ENCODE peak calls at places on chromosomes 1 and 21, in eight cellular contexts. V is activated CD4-positive, alpha-beta T cell treated with anti-CD3 and anti-CD28 coated beads for 24 hours; I is cardiac fibroblast; G is fibroblast of lung; M is fibroblast of pulmonary artery; B is NCI-H2081; E is activated CD8-positive, alpha-beta memory T cell treated with anti-CD3 and anti-CD28 coated beads for 1 hour; U is H7. N is an unnamed sample.

GRCh38 chr1:64543831-64544230 is 73.9 kb downstream of the CACHD1 start:
- DNase-seq in B (no peak), G (peak), E (no peak), I (no peak), U (no peak), V (no peak), M (no peak), N (no peak)

GRCh38 chr1:22184892-22185612 is 42.2 kb upstream of the WNT4 start:
- DNase-seq in G (peak), V (no peak), E (no peak), I (peak), U (peak), B (peak), M (peak), N (peak)

GRCh38 chr1:235579891-235580290 is 69.7 kb downstream of the GNG4 start:
- DNase-seq in I (no peak), B (no peak), V (no peak), G (no peak), E (no peak), M (no peak), U (no peak), N (no peak)

GRCh38 chr1:65001238-65001792 is 35.0 kb upstream of the JAK1 start:
- DNase-seq in M (peak), V (peak), E (peak), U (peak), I (peak), G (peak), B (no peak), N (peak)

GRCh38 chr1:28815533-28815932 is 3.6 kb downstream of the OPRD1 start:
- DNase-seq in G (no peak), I (no peak), M (no peak), B (no peak), U (peak), E (no peak), V (no peak), N (no peak)

GRCh38 chr1:116825735-116826438 is 71.7 kb downstream of the CD2 start:
- DNase-seq in M (no peak), B (peak), E (no peak), V (no peak), I (no peak), G (no peak), U (no peak), N (peak)

GRCh38 chr1:29033829-29034466 is 89.8 kb downstream of the TMEM200B start:
- DNase-seq in E (no peak), I (peak), B (peak), G (peak), U (peak), M (peak), V (no peak), N (peak)

GRCh38 chr1:19644761-19645543 is 841 bp downstream of the NBL1 start:
- DNase-seq in I (peak), M (no peak), E (no peak), U (peak), G (no peak), B (peak), V (peak), N (peak)

GRCh38 chr1:15226626-15227286 is 20.3 kb upstream of the FHAD1 start:
- DNase-seq in I (no peak), M (no peak), U (no peak), E (no peak), G (no peak), B (no peak), V (no peak), N (no peak)

GRCh38 chr1:160046494-160047115 is 14.8 kb upstream of the PIGM start:
- DNase-seq in E (no peak), I (peak), B (peak), V (no peak), M (peak), U (peak), G (peak), N (peak)

GRCh38 chr1:62439652-62440371 is 3.0 kb downstream of the USP1 start:
- DNase-seq in G (no peak), M (peak), V (no peak), U (no peak), B (no peak), E (no peak), I (peak), N (peak)

GRCh38 chr1:151547119-151547899 is 7.2 kb downstream of the TUFT1 start:
- DNase-seq in I (peak), G (peak), V (no peak), B (no peak), E (no peak), M (peak), U (peak), N (peak)

GRCh38 chr1:21669287-21670058 is at the start of gene RAP1GAP:
- DNase-seq in E (no peak), B (peak), M (no peak), V (no peak), G (no peak), U (peak), I (peak), N (peak)

GRCh38 chr1:186244825-186245224 is 130.2 kb downstream of the TPR start:
- DNase-seq in B (no peak), U (no peak), V (no peak), E (no peak), I (peak), G (no peak), M (peak), N (peak)

GRCh38 chr21:39386194-39386593 is 37.3 kb upstream of the HMGN1 start:
- DNase-seq in E (no peak), U (peak), G (no peak), B (no peak), I (peak), V (no peak), M (peak), N (no peak)

GRCh38 chr1:112866981-112867380 is 89.0 kb downstream of the SLC16A1 start:
- DNase-seq in U (no peak), V (no peak), M (no peak), G (peak), E (no peak), I (no peak), B (no peak), N (no peak)

GRCh38 chr1:15616704-15617172 is 520 bp upstream of the DDI2 start:
- DNase-seq in U (peak), I (peak), E (no peak), G (peak), M (no peak), B (no peak), V (no peak), N (no peak)